ENCODE peak calls at places on chromosomes 3 and 15, in six cellular contexts. One of them, this sample, is unnamed.
A peak's percentile ranks its signal among the peaks of the same experiment; 100 is the strongest.

GRCh38 chr3:67437090-67437489 is 217.3 kb downstream of the SUCLG2 start:
- DNase-seq in IMR-90: peak; percentile 25
- DNase-seq in mesendoderm: peak; percentile 57
- DNase-seq in aorta: no peak
- DNase-seq in Peyer's patch: no peak
- DNase-seq in PC-9: no peak
- DNase-seq in this sample: no peak

GRCh38 chr15:82197734-82198594 is 64.6 kb downstream of the EFL1 start:
- DNase-seq in IMR-90: peak; percentile 79
- DNase-seq in mesendoderm: peak; percentile 79
- DNase-seq in aorta: peak; percentile 65
- DNase-seq in Peyer's patch: peak; percentile 78
- DNase-seq in PC-9: peak; percentile 38
- DNase-seq in this sample: peak; percentile 50

GRCh38 chr3:157122116-157122515 is 37.8 kb downstream of the CCNL1 start:
- DNase-seq in IMR-90: peak; percentile 99
- DNase-seq in mesendoderm: no peak
- DNase-seq in aorta: no peak
- DNase-seq in Peyer's patch: no peak
- DNase-seq in PC-9: peak; percentile 99
- DNase-seq in this sample: peak; percentile 96

GRCh38 chr3:83076041-83076440 is 1314.6 kb upstream of the GBE1 start:
- DNase-seq in IMR-90: no peak
- DNase-seq in mesendoderm: no peak
- DNase-seq in aorta: no peak
- DNase-seq in Peyer's patch: no peak
- DNase-seq in PC-9: no peak
- DNase-seq in this sample: no peak

GRCh38 chr15:52150043-52150825 is 37.7 kb upstream of the BCL2L10 start:
- DNase-seq in IMR-90: no peak
- DNase-seq in mesendoderm: no peak
- DNase-seq in aorta: no peak
- DNase-seq in Peyer's patch: peak; percentile 22
- DNase-seq in PC-9: no peak
- DNase-seq in this sample: no peak

GRCh38 chr15:48076454-48076853 is 44.3 kb upstream of the SLC24A5 start:
- DNase-seq in IMR-90: no peak
- DNase-seq in mesendoderm: no peak
- DNase-seq in aorta: no peak
- DNase-seq in Peyer's patch: no peak
- DNase-seq in PC-9: no peak
- DNase-seq in this sample: no peak

GRCh38 chr15:79028411-79028964 is 62.1 kb downstream of the RASGRF1 start:
- DNase-seq in IMR-90: peak; percentile 20
- DNase-seq in mesendoderm: peak; percentile 68
- DNase-seq in aorta: peak; percentile 38
- DNase-seq in Peyer's patch: peak; percentile 55
- DNase-seq in PC-9: no peak
- DNase-seq in this sample: no peak

GRCh38 chr3:44992555-44993470 is 16.8 kb downstream of the EXOSC7 start:
- DNase-seq in IMR-90: no peak
- DNase-seq in mesendoderm: peak; percentile 56
- DNase-seq in aorta: no peak
- DNase-seq in Peyer's patch: peak; percentile 55
- DNase-seq in PC-9: no peak
- DNase-seq in this sample: no peak

GRCh38 chr3:27990837-27991236 is 250.6 kb upstream of the CMC1 start:
- DNase-seq in IMR-90: no peak
- DNase-seq in mesendoderm: no peak
- DNase-seq in aorta: no peak
- DNase-seq in Peyer's patch: no peak
- DNase-seq in PC-9: no peak
- DNase-seq in this sample: no peak

GRCh38 chr15:82647045-82647834 is at the start of gene CPEB1:
- DNase-seq in IMR-90: peak; percentile 30
- DNase-seq in mesendoderm: peak; percentile 32
- DNase-seq in aorta: peak; percentile 74
- DNase-seq in Peyer's patch: peak; percentile 58
- DNase-seq in PC-9: no peak
- DNase-seq in this sample: no peak

GRCh38 chr3:38127611-38128302 is 9.2 kb downstream of the ACAA1 start:
- DNase-seq in IMR-90: no peak
- DNase-seq in mesendoderm: no peak
- DNase-seq in aorta: no peak
- DNase-seq in Peyer's patch: peak; percentile 54
- DNase-seq in PC-9: no peak
- DNase-seq in this sample: no peak

GRCh38 chr3:13745636-13746035 is 134.2 kb downstream of the WNT7A start:
- DNase-seq in IMR-90: no peak
- DNase-seq in mesendoderm: no peak
- DNase-seq in aorta: no peak
- DNase-seq in Peyer's patch: no peak
- DNase-seq in PC-9: no peak
- DNase-seq in this sample: no peak

GRCh38 chr3:190194506-190194905 is 73.8 kb upstream of the P3H2 start:
- DNase-seq in IMR-90: no peak
- DNase-seq in mesendoderm: no peak
- DNase-seq in aorta: no peak
- DNase-seq in Peyer's patch: no peak
- DNase-seq in PC-9: no peak
- DNase-seq in this sample: no peak

GRCh38 chr3:97942801-97943546 is 29.3 kb downstream of the RIOX2 start:
- DNase-seq in IMR-90: no peak
- DNase-seq in mesendoderm: no peak
- DNase-seq in aorta: no peak
- DNase-seq in Peyer's patch: no peak
- DNase-seq in PC-9: no peak
- DNase-seq in this sample: no peak

GRCh38 chr3:32951410-32951811 is at the start of gene CCR4:
- DNase-seq in IMR-90: no peak
- DNase-seq in mesendoderm: no peak
- DNase-seq in aorta: no peak
- DNase-seq in Peyer's patch: peak; percentile 65
- DNase-seq in PC-9: no peak
- DNase-seq in this sample: no peak

GRCh38 chr3:173617490-173617889 is 219.9 kb downstream of the NLGN1 start:
- DNase-seq in IMR-90: no peak
- DNase-seq in mesendoderm: no peak
- DNase-seq in aorta: peak; percentile 48
- DNase-seq in Peyer's patch: no peak
- DNase-seq in PC-9: no peak
- DNase-seq in this sample: no peak

GRCh38 chr15:68410466-68411200 is 21.3 kb downstream of the ITGA11 start:
- DNase-seq in IMR-90: no peak
- DNase-seq in mesendoderm: no peak
- DNase-seq in aorta: no peak
- DNase-seq in Peyer's patch: peak; percentile 18
- DNase-seq in PC-9: no peak
- DNase-seq in this sample: no peak

GRCh38 chr15:72835289-72835890 is 51.8 kb upstream of the ADPGK start:
- DNase-seq in IMR-90: no peak
- DNase-seq in mesendoderm: peak; percentile 78
- DNase-seq in aorta: no peak
- DNase-seq in Peyer's patch: peak; percentile 53
- DNase-seq in PC-9: no peak
- DNase-seq in this sample: no peak

DNA sequence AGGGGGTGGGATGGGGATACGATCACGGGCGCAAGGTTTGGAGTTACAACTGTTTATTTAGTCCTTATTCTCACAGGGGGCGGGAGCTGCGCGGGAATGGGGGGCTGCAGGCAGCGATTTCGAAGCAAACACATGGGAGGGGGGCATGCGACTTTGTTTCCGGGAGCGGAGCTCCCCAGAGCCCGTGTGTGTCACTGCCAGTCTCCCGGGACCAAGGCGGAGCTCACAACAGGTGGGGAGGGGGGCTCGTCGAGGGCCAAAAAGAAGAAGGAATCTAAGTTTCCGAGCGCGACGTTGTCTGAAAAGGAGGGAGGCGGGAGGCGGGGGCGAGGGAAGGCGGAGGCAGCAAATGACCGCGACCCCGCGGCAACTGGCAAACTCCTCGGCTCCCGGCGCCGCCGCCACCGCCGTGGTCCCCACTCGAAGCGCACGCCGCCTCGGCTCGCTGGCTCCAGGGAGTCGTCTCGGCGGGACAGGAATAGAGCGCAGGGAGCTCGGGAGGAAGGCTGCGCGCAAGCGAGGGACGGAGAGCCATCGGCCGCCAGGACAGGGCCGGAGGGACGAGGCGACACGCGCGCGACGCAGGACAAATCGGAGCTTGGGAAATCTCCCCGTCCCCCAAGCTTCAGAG is 1.4 kb downstream of the FOXP1 start:
- DNase-seq in IMR-90: no peak
- DNase-seq in mesendoderm: peak; percentile 84
- DNase-seq in aorta: peak; percentile 83
- DNase-seq in Peyer's patch: peak; percentile 68
- DNase-seq in PC-9: no peak
- DNase-seq in this sample: no peak
- H3K27ac ChIP-seq in IMR-90: peak overlapping the region; percentile 98
- H3K27ac ChIP-seq in mesendoderm: peak overlapping the region; percentile 72
- H3K27ac ChIP-seq in aorta: peak overlapping the region; percentile 80
- H3K27ac ChIP-seq in Peyer's patch: peak overlapping the region; percentile 99
- H3K27ac ChIP-seq in PC-9: peak overlapping the region; percentile 55
- H3K27ac ChIP-seq in this sample: peak overlapping the region; percentile 76

DNA sequence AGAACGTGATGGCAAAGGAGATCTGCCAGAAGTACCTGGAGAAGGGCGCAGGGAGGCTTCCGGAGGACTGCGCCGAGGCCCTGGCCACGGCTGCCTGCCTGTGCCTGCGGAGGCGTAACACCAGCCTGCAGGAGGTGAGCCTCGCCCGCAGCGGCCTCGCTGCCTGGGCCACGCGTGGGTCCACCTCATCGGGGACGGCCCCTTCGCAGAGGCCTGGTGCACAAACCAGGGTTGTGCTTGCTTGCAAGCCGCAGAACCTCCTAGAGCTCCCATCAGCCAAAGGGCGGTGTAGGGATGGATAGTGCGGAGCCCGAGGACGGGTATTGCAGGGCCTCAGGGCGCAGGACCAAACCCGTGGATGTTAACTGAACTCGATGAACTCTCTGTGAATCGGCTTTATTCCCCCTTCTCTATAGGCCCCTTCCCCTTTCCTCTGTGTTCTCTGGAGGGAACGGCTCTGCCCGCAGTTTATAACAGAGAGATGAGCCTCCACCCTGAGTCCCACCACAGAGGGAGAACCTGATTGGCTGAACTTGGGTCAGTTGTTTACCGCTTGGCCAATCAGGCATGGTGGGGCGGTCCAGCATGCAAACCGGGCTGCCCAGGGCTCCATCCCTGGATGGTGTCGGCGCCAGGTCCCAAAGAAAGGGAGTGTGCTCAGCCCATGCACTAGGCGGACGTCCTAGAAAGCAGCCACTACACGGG is 13.6 kb upstream of the TATDN2 start:
- DNase-seq in IMR-90: no peak
- DNase-seq in mesendoderm: peak; percentile 49
- DNase-seq in aorta: no peak
- DNase-seq in Peyer's patch: no peak
- DNase-seq in PC-9: no peak
- DNase-seq in this sample: no peak
- H3K4me3 ChIP-seq in IMR-90: no peak overlapping the region
- H3K4me3 ChIP-seq in mesendoderm: no peak overlapping the region
- H3K4me3 ChIP-seq in aorta: no peak overlapping the region
- H3K4me3 ChIP-seq in Peyer's patch: no peak overlapping the region
- H3K4me3 ChIP-seq in PC-9: no peak overlapping the region
- H3K4me3 ChIP-seq in this sample: no peak overlapping the region

GRCh38 chr15:76951161-76951714 is 19.7 kb downstream of the RCN2 start:
- DNase-seq in IMR-90: no peak
- DNase-seq in mesendoderm: no peak
- DNase-seq in aorta: no peak
- DNase-seq in Peyer's patch: no peak
- DNase-seq in PC-9: no peak
- DNase-seq in this sample: no peak
- H3K27ac ChIP-seq in IMR-90: no peak overlapping the region
- H3K27ac ChIP-seq in mesendoderm: no peak overlapping the region
- H3K27ac ChIP-seq in aorta: no peak overlapping the region
- H3K27ac ChIP-seq in Peyer's patch: no peak overlapping the region
- H3K27ac ChIP-seq in PC-9: no peak overlapping the region
- H3K27ac ChIP-seq in this sample: no peak overlapping the region

GRCh38 chr15:26891448-26891881 is 24.6 kb downstream of the GABRA5 start:
- DNase-seq in IMR-90: peak; percentile 38
- DNase-seq in mesendoderm: peak; percentile 91
- DNase-seq in aorta: no peak
- DNase-seq in Peyer's patch: no peak
- DNase-seq in PC-9: no peak
- DNase-seq in this sample: no peak
- H3K4me3 ChIP-seq in IMR-90: peak overlapping the region; percentile 15
- H3K4me3 ChIP-seq in mesendoderm: no peak overlapping the region
- H3K4me3 ChIP-seq in aorta: no peak overlapping the region
- H3K4me3 ChIP-seq in Peyer's patch: no peak overlapping the region
- H3K4me3 ChIP-seq in PC-9: no peak overlapping the region
- H3K4me3 ChIP-seq in this sample: peak overlapping the region; percentile 47

GRCh38 chr3:40477671-40478070 is 749 bp downstream of the ZNF619 start:
- DNase-seq in IMR-90: no peak
- DNase-seq in mesendoderm: no peak
- DNase-seq in aorta: no peak
- DNase-seq in Peyer's patch: no peak
- DNase-seq in PC-9: no peak
- DNase-seq in this sample: no peak

DNA sequence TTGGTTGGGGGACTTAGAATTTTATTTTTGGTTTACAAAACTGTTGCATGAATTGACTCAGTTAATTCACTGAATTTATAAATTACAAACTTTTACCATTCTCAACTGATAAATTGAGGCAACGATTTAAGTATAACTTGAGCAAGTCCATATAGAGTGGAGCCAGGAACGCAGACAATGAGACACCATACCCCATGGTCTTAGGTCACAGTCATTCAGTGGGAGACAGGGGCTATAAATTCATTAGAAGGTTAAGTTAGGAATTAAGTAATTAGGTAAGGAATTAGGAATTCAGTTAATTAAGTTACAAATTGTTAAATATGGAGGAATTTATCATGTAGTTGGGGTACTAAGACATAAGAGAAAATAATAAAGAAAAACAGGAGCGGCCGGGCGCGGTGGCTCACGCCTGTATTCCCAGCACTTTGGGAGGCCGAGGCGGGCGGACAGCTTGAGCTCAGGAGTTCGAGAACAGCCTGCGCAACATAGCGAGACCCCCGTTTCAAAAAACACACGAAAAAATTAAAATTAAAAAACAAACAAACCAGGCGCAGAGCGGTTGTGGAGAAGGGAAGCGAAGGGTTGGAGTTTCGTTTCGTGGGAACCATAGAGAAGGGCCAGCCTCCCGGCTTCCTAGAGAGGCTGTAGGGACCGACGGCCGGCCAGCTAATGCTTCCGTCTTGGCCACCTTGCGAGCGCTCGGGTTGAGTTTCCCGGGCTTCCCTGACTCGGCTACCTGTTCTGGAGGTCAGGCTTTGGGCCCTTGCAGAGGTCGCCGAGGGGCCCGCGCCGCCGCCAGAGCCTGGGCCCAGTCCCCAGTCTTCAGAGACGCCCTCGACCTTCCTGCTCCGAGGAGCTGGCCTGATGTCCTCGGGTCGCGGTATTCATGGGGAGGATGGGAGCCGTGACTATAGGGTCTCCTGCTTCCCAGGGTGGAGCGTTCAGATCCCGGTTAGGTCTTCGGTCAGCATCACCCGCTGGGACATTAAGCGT is at the start of gene ZNF619:
- DNase-seq in IMR-90: peak; percentile 73
- DNase-seq in mesendoderm: peak; percentile 80
- DNase-seq in aorta: peak; percentile 82
- DNase-seq in Peyer's patch: peak; percentile 88
- DNase-seq in PC-9: peak; percentile 51
- DNase-seq in this sample: peak; percentile 46
- H3K27ac ChIP-seq in IMR-90: peak within 1 kb of the TSS; percentile 41
- H3K27ac ChIP-seq in mesendoderm: no peak within 1 kb of the TSS
- H3K27ac ChIP-seq in aorta: peak within 1 kb of the TSS; percentile 5
- H3K27ac ChIP-seq in Peyer's patch: peak within 1 kb of the TSS; percentile 65
- H3K27ac ChIP-seq in PC-9: no peak within 1 kb of the TSS
- H3K27ac ChIP-seq in this sample: peak within 1 kb of the TSS; percentile 52

This sample was measured in AG04450.